ENCODE peak calls at places on chromosomes 7 and 10, in eight cellular contexts. B is PC-3, E is neural progenitor cell, H is HCT116, L is GM23248, C is OCI-LY7, R is MM.1S, W is SK-N-SH. T is an unnamed sample. For H3K9me3, the result is how much of the 10 kb centered on the place peaks cover.

GRCh38 chr7:116355423-116355765 is 144.1 kb upstream of the CAV2 start:
- DNase-seq in L (no peak), W (no peak), C (no peak), B (no peak), R (no peak), E (no peak), H (no peak), T (no peak)

GRCh38 chr10:52778511-52779392 is 6.2 kb upstream of the MBL2 start:
- DNase-seq in R (no peak), W (peak), E (peak), H (peak), B (peak), L (peak), C (peak), T (no peak)

GRCh38 chr7:22576941-22577927 is 77.2 kb upstream of the STEAP1B start:
- DNase-seq in R (no peak), H (no peak), W (no peak), L (peak), E (no peak), B (peak), C (no peak), T (peak)

GRCh38 chr7:30656611-30657010 is 25.6 kb downstream of the CRHR2 start:
- DNase-seq in L (no peak), B (no peak), C (no peak), H (no peak), W (no peak), R (no peak), E (no peak), T (no peak)

GRCh38 chr10:84946984-84947383 is 618.6 kb downstream of the CCSER2 start:
- DNase-seq in E (no peak), W (no peak), L (no peak), C (no peak), B (no peak), H (no peak), R (no peak), T (no peak)

GRCh38 chr10:22758862-22759261 is 44.5 kb upstream of the PIP4K2A start:
- DNase-seq in W (no peak), L (no peak), B (no peak), C (no peak), H (no peak), R (no peak), E (no peak), T (no peak)

GRCh38 chr7:98872328-98872924 is 2.6 kb upstream of the TMEM130 start:
- DNase-seq in B (peak), L (peak), H (no peak), C (peak), E (peak), W (peak), R (peak), T (no peak)

GRCh38 chr7:18437086-18437485 is 58.5 kb upstream of the HDAC9 start:
- DNase-seq in L (no peak), C (no peak), E (no peak), B (no peak), R (no peak), H (no peak), W (no peak), T (no peak)

GRCh38 chr10:25059990-25060389 is 43.6 kb downstream of the THNSL1 start:
- DNase-seq in H (peak), C (no peak), R (no peak), W (no peak), E (no peak), L (peak), B (peak), T (peak)

GRCh38 chr7:5198741-5199140 is 8.7 kb downstream of the WIPI2 start:
- DNase-seq in R (no peak), E (no peak), B (no peak), W (no peak), C (no peak), H (no peak), L (no peak), T (no peak)

GRCh38 chr7:129605038-129605437 is 6.5 kb upstream of the NRF1 start:
- DNase-seq in L (no peak), E (no peak), B (no peak), W (no peak), H (no peak), R (no peak), C (no peak), T (no peak)

GRCh38 chr7:129597672-129598071 is 13.8 kb upstream of the NRF1 start:
- DNase-seq in H (no peak), L (no peak), R (no peak), C (no peak), E (no peak), B (no peak), W (no peak), T (no peak)

DNA sequence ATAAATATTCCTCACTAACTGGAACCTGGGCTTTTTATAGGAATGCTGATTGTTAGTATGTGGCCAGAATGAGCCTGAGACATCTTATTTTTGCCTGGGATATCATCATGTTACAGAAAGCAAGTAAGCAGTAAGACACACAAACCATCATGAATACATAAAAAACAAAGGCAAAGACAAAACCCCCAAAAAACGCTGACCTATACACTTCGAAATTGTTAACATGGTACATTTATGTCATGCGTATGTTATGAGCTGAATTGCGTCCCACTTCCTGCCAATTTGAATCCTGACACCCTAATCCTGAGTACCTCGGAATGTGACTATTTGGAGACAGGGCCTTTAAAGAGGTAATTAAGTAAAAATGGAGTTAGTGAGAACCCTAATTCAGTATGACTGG is 12.3 kb upstream of the NRF1 start:
- DNase-seq in W (no peak), L (no peak), E (no peak), B (no peak), R (no peak), H (no peak), C (no peak), T (no peak)
- H3K4me2 ChIP-seq in W (no peak), L (no peak), E (no peak), B (no peak), R (no peak), H (no peak), C (no peak), T (no peak)

GRCh38 chr10:38119038-38119437 is 24.9 kb downstream of the ZNF37A start:
- DNase-seq in L (no peak), B (no peak), R (no peak), W (no peak), E (no peak), H (no peak), C (no peak), T (no peak)

DNA sequence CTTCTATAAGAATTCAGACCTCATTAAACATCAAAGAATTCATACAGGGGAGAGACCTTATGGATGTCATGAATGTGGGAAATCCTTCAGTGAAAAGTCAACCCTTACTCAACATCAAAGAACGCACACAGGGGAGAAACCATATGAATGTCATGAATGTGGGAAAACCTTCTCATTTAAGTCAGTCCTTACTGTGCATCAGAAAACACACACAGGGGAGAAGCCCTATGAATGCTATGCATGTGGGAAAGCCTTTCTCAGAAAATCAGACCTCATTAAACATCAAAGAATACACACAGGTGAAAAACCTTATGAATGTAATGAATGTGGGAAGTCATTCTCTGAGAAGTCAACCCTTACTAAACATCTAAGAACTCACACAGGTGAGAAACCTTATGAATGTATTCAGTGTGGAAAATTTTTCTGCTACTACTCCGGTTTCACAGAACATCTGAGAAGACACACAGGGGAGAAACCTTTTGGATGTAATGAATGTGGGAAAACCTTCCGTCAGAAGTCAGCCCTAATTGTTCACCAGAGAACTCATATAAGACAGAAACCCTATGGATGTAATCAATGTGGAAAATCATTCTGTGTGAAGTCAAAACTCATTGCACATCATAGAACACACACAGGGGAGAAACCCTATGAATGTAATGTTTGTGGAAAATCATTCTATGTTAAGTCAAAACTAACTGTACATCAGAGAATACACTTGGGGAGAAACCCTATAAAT is 24.1 kb downstream of the ZNF37A start:
- DNase-seq in C (no peak), L (peak), E (no peak), H (peak), W (no peak), B (peak), R (no peak), T (no peak)
- H3K9me3 ChIP-seq in C (under half), L (under half), E (half or more), H (under half), W (under half), B (half or more), R (under half), T (under half)

DNA sequence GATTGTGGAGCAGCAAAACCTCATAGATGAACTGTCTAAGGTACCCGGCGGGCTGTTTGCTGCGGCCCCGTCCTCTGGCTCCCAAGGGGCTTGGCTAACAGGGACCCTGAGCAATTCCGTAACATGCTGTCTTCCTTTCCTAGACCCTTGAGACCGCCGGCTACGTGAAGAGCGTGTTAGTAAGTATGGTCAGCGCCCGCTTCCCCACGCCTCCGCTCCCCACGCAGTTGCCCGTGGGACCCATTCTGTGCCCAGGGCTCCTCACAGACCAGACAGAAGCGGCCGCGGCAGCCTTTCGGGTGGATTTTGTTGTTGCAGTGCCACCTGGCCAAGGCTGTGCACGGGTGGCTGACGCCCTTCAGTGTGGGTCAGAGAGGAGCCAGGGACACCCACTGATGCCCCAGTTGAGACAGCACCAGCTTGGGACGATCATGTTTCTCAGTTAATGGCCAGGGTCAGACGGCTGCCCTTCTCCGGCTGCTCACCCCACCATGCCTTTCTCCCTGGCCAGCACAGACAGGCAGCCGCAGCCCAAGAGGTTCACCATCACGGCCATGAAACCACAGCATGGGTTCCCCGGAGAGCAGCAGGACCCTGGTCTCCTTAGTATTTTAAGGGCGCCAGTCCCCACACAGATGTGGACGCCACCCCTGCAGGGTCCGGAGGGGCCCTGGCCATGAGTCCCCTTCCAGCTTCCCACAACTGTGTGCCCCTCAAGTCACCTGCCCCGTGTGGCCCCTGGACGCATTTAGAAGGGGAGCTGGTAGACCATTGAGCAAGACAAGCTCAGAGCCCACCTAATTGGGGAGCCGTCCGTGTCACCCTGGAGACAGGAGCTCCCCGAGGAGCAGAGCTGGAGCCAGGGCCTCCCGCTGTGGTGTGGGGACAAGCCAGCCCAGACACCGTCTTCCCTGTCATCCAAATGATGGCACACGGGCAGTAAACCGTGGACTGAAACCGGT is 49.4 kb upstream of the DPYSL4 start:
- DNase-seq in C (no peak), W (no peak), H (no peak), R (no peak), E (no peak), B (no peak), L (no peak), T (no peak)
- TF ChIP-seq EZH2phosphoT487 in C (no peak), W (no peak), H (no peak), R (no peak), E (no peak), B (no peak), L (no peak), T (no peak)

DNA sequence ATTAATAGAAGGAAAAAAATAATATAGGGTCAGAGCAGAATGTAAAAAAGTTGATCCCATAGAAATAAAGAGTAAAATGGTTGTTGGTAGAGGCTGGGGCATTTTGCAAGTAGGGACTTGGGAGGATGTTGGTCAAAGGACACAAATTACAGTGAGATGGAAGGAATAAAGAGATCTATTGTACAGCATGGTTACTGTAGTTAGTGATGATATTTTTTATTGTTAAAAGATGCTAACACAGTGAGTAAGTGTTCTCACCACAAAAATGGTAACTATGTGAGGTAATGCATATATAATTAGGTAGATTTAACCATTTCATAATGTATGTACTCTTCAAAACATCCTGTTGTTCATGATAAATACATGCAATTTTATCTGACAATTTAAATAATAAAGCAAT is 280.7 kb upstream of the MAGI2 start:
- DNase-seq in E (no peak), R (no peak), H (no peak), C (no peak), B (no peak), L (no peak), W (no peak), T (no peak)
- H3K4me2 ChIP-seq in E (no peak), R (no peak), H (no peak), C (no peak), B (no peak), L (no peak), W (no peak), T (no peak)

GRCh38 chr7:154653281-154653680 is 349.6 kb downstream of the PAXIP1 start:
- DNase-seq in E (no peak), H (no peak), W (no peak), B (no peak), C (no peak), L (no peak), R (no peak), T (no peak)
- H3K9me3 ChIP-seq in E (under half), H (under half), W (under half), B (under half), C (under half), L (under half), R (under half), T (under half)

GRCh38 chr10:91354686-91355085 is 55.5 kb upstream of the HECTD2 start:
- DNase-seq in E (no peak), B (no peak), R (no peak), W (no peak), L (no peak), C (no peak), H (no peak), T (no peak)
- TF ChIP-seq EZH2phosphoT487 in E (no peak), B (no peak), R (no peak), W (no peak), L (no peak), C (no peak), H (no peak), T (no peak)

DNA sequence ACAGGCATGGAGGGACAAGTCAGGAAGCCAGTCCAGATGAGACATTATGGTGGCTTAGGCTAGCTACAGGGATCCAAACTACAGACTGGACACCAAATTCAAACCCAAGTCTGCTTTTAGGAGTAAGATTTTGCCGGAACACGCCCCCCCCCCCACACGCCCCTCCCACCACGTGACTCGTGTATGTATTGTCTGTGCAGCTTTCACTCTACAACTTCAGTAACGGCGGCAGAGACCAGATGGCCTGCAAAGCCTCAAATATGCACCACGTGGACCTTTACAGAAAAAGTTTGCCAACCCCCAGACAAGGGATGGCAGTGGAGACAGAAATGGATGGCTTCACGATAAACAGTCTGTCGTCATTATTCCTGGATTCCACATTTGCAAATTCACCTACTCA is 14.5 kb downstream of the HIPK2 start:
- DNase-seq in W (no peak), B (no peak), E (no peak), R (no peak), H (no peak), L (no peak), C (no peak), T (no peak)
- H3K4me2 ChIP-seq in W (no peak), B (no peak), E (no peak), R (no peak), H (no peak), L (no peak), C (no peak), T (no peak)

GRCh38 chr10:130479906-130480305 is 343.7 kb downstream of the GLRX3 start:
- DNase-seq in R (no peak), H (no peak), L (no peak), B (no peak), W (no peak), E (no peak), C (no peak), T (no peak)

GRCh38 chr10:130480491-130480890 is 344.3 kb downstream of the GLRX3 start:
- DNase-seq in R (no peak), L (no peak), C (no peak), H (no peak), B (no peak), E (no peak), W (no peak), T (no peak)

GRCh38 chr10:130481076-130481930 is 345.1 kb downstream of the GLRX3 start:
- DNase-seq in R (no peak), B (no peak), H (no peak), E (no peak), L (no peak), C (no peak), W (no peak), T (no peak)

GRCh38 chr10:130477360-130477759 is 341.2 kb downstream of the GLRX3 start:
- DNase-seq in B (no peak), L (no peak), E (no peak), C (no peak), H (no peak), W (no peak), R (no peak), T (no peak)

GRCh38 chr10:130479146-130479545 is 343.0 kb downstream of the GLRX3 start:
- DNase-seq in B (no peak), H (no peak), W (no peak), R (no peak), C (no peak), E (no peak), L (no peak), T (no peak)
- H3K9me3 ChIP-seq in B (under half), H (under half), W (under half), R (under half), C (under half), E (under half), L (under half), T (under half)

DNA sequence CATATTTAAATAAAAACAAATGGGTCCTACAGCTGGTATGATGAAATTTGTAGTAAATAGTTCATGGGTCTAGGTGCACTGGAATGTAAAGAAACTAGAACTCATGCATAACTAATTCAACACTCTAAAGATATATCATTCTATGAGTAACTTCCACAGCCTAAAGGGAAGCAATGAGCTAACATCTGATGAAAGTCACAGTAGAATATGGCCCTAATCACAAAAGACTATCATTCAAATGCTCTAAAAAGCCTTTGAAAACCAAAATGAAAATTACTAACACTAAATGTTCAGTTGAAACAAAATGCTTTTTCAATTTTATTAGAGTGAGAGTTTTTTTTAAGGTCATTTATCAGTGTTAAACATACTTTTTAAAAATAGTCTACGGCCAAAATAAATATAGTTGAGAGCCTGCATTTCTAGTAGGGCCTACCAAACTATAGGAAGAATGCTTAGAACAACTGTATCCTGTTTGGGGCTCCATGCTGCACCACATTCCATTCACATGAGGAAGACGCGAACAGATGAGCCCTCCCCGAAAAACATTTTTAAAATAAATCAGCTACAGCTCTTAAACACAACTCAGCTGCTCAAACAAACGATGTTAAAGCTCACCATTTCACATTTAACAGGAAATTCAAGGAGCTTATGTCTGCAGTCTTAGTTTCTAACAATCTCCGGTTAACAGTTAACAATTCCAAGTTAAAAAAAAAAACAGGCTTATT is 134.4 kb downstream of the NRBF2 start:
- DNase-seq in L (peak), R (peak), H (peak), B (peak), W (no peak), E (peak), C (peak), T (peak)
- TF ChIP-seq EZH2phosphoT487 in L (no peak), R (no peak), H (no peak), B (no peak), W (no peak), E (no peak), C (no peak), T (no peak)

T was measured in hepatocyte.